ENCODE peak calls at places on chromosomes 16 and 17, in four cellular contexts. D, K, N and L are unnamed samples.
A peak's percentile ranks its signal among the peaks of the same experiment; 100 is the strongest.

GRCh38 chr16:4882633-4883285 is 35.5 kb downstream of the UBN1 start:
- DNase-seq in N (no peak), D (no peak), K (no peak), L (no peak)

GRCh38 chr16:85363881-85364280 is 249.2 kb upstream of the GSE1 start:
- DNase-seq in K (no peak), D (no peak), N (no peak), L (no peak)

GRCh38 chr17:50981279-50981678 is 115.1 kb upstream of the TOB1 start:
- DNase-seq in D (no peak), K (no peak), N (no peak), L (no peak)

GRCh38 chr16:87598431-87598830 is 3.9 kb upstream of the JPH3 start:
- DNase-seq in N (no peak), D (no peak), K (no peak), L (no peak)

GRCh38 chr17:45284176-45285140 is 22.6 kb upstream of the SPATA32 start:
- DNase-seq in N (no peak), D (no peak), K (peak; percentile 40), L (no peak)

GRCh38 chr17:57617218-57617617 is 127.9 kb downstream of the CCDC182 start:
- DNase-seq in K (no peak), N (no peak), D (no peak), L (no peak)

GRCh38 chr17:45663772-45664171 is 120.3 kb upstream of the CRHR1 start:
- DNase-seq in N (no peak), K (no peak), D (no peak), L (no peak)

GRCh38 chr16:24935336-24935735 is 79.8 kb downstream of the ARHGAP17 start:
- DNase-seq in N (no peak), D (no peak), K (no peak), L (no peak)

GRCh38 chr16:67652578-67653130 is 7.4 kb downstream of the ACD start:
- DNase-seq in K (peak; percentile 88), D (no peak), N (no peak), L (peak; percentile 30)

GRCh38 chr16:11585460-11586374 is 1.0 kb downstream of the LITAF start:
- DNase-seq in N (peak; percentile 19), K (no peak), D (no peak), L (no peak)

GRCh38 chr16:57477531-57478202 is 8.6 kb downstream of the DOK4 start:
- DNase-seq in D (no peak), N (no peak), K (peak; percentile 56), L (no peak)

GRCh38 chr16:87033541-87034300 is 283.5 kb downstream of the C16orf95 start:
- DNase-seq in K (no peak), D (no peak), N (no peak), L (no peak)

GRCh38 chr16:89193021-89193575 is 7.2 kb downstream of the SLC22A31 start:
- DNase-seq in N (peak; percentile 20), D (no peak), K (peak; percentile 63), L (no peak)

GRCh38 chr17:6110088-6110487 is 39.9 kb downstream of the WSCD1 start:
- DNase-seq in N (no peak), D (no peak), K (no peak), L (no peak)

GRCh38 chr16:88971371-88972097 is 5.5 kb downstream of the CBFA2T3 start:
- DNase-seq in K (no peak), N (no peak), D (no peak), L (no peak)

GRCh38 chr16:8850279-8850885 is 18.4 kb downstream of the CARHSP1 start:
- DNase-seq in K (no peak), N (no peak), D (no peak), L (no peak)

GRCh38 chr16:633336-634050 is 2.6 kb downstream of the METTL26 start:
- DNase-seq in N (no peak), K (no peak), D (no peak), L (no peak)

GRCh38 chr16:2761472-2761871 is 9.0 kb downstream of the SRRM2 start:
- DNase-seq in N (no peak), D (no peak), K (no peak), L (no peak)

GRCh38 chr17:29592850-29593545 is at the start of gene ANKRD13B:
- DNase-seq in K (peak; percentile 76), N (peak; percentile 59), D (peak; percentile 46), L (peak; percentile 85)

GRCh38 chr17:76997981-76998531 is 129.9 kb downstream of the MGAT5B start:
- DNase-seq in K (no peak), D (no peak), N (no peak), L (no peak)

GRCh38 chr16:71927383-71927782 is 32.1 kb downstream of the IST1 start:
- DNase-seq in K (no peak), D (no peak), N (no peak), L (no peak)

GRCh38 chr16:14378131-14378551 is 251.9 kb downstream of the PARN start:
- DNase-seq in N (no peak), D (no peak), K (no peak), L (peak; percentile 73)

GRCh38 chr16:7440886-7441400 is 108.3 kb downstream of the RBFOX1 start:
- DNase-seq in K (no peak), D (no peak), N (no peak), L (no peak)

GRCh38 chr16:54176376-54176901 is 110.1 kb downstream of the IRX3 start:
- DNase-seq in D (no peak), N (no peak), K (peak; percentile 13), L (peak; percentile 74)

GRCh38 chr17:61366076-61366714 is 33.4 kb upstream of the TBX2 start:
- DNase-seq in K (no peak), D (no peak), N (no peak), L (no peak)

GRCh38 chr17:35254107-35254802 is 11.4 kb downstream of the SLFN5 start:
- DNase-seq in N (no peak), K (no peak), D (no peak), L (no peak)